ENCODE peak calls at places on chromosomes 4 and X, in five cellular contexts. J, U, W, Y and F are unnamed samples.

GRCh38 chr4:69038582-69038981 is 57.7 kb upstream of the UGT2B7 start:
- DNase-seq in W (no peak), J (peak; percentile 63), U (peak; percentile 42), Y (peak; percentile 39), F (peak; percentile 84)

GRCh38 chrX:124346877-124347241 is 496 bp downstream of the SH2D1A start:
- DNase-seq in Y (no peak), W (no peak), U (no peak), J (no peak), F (no peak)

GRCh38 chr4:55592014-55592413 is at the start of gene PDCL2:
- DNase-seq in U (no peak), W (no peak), J (no peak), Y (no peak), F (no peak)

GRCh38 chr4:57064120-57064519 is 46.1 kb downstream of the IGFBP7 start:
- DNase-seq in Y (no peak), J (no peak), U (no peak), W (no peak), F (peak; percentile 56)

GRCh38 chr4:19380600-19380999 is 871.1 kb upstream of the SLIT2 start:
- DNase-seq in U (peak; percentile 60), J (peak; percentile 56), Y (peak; percentile 14), W (no peak), F (peak; percentile 66)

GRCh38 chrX:16215660-16216059 is 48.4 kb downstream of the MAGEB17 start:
- DNase-seq in J (no peak), W (no peak), U (no peak), Y (no peak), F (no peak)

GRCh38 chrX:2819345-2820130 is 9.2 kb upstream of the GYG2 start:
- DNase-seq in J (peak; percentile 39), U (peak; percentile 49), W (peak; percentile 33), Y (peak; percentile 6), F (peak; percentile 11)

GRCh38 chr4:47567511-47567910 is 82.4 kb downstream of the ATP10D start:
- DNase-seq in U (no peak), W (no peak), J (peak; percentile 43), Y (no peak), F (peak; percentile 55)

GRCh38 chr4:54687887-54688841 is 30.4 kb downstream of the KIT start:
- DNase-seq in W (no peak), Y (no peak), J (peak; percentile 4), U (peak; percentile 82), F (no peak)

GRCh38 chrX:48911407-48912182 is at the start of gene SLC35A2:
- DNase-seq in Y (peak; percentile 66), U (peak; percentile 58), J (peak; percentile 64), W (peak; percentile 91), F (peak; percentile 78)

GRCh38 chr4:81040175-81040659 is 9.7 kb downstream of the BMP3 start:
- DNase-seq in U (peak; percentile 39), Y (peak; percentile 61), W (peak; percentile 40), J (peak; percentile 35), F (peak; percentile 38)

GRCh38 chr4:40918330-40918729 is 168.6 kb downstream of the NSUN7 start:
- DNase-seq in U (peak; percentile 87), W (no peak), J (peak; percentile 84), Y (peak; percentile 83), F (peak; percentile 34)

GRCh38 chrX:20352935-20353336 is 86.2 kb upstream of the RPS6KA3 start:
- DNase-seq in W (no peak), U (no peak), J (no peak), Y (no peak), F (no peak)

GRCh38 chr4:186201535-186202230 is 10.3 kb downstream of the CYP4V2 start:
- DNase-seq in J (peak; percentile 40), Y (peak; percentile 41), U (peak; percentile 27), W (peak; percentile 57), F (peak; percentile 33)

GRCh38 chr4:182062936-182063335 is 180.3 kb upstream of the TENM3 start:
- DNase-seq in J (peak; percentile 91), U (peak; percentile 82), W (peak; percentile 14), Y (peak; percentile 68), F (peak; percentile 84)

GRCh38 chrX:28884823-28885222 is 297.6 kb downstream of the IL1RAPL1 start:
- DNase-seq in Y (no peak), J (no peak), U (no peak), W (no peak), F (no peak)

GRCh38 chrX:71532078-71532752 is 689 bp upstream of the OGT start:
- DNase-seq in W (no peak), Y (peak; percentile 65), J (peak; percentile 66), U (peak; percentile 82), F (peak; percentile 65)

GRCh38 chr4:35300996-35301774 is 943.1 kb downstream of the ARAP2 start:
- DNase-seq in U (no peak), W (peak; percentile 20), Y (no peak), J (no peak), F (no peak)

GRCh38 chrX:153694687-153695270 is 7.1 kb downstream of the SLC6A8 start:
- DNase-seq in J (no peak), W (no peak), U (no peak), Y (no peak), F (no peak)

GRCh38 chr4:77092832-77093800 is 17.3 kb upstream of the CCNI start:
- DNase-seq in J (no peak), Y (no peak), U (peak; percentile 7), W (no peak), F (peak; percentile 90)

GRCh38 chr4:140243345-140243753 is 89.4 kb upstream of the MAML3 start:
- DNase-seq in U (no peak), W (peak; percentile 49), Y (no peak), J (no peak), F (no peak)

GRCh38 chr4:53596901-53597300 is 5.6 kb upstream of the LNX1 start:
- DNase-seq in J (no peak), U (no peak), W (no peak), Y (no peak), F (no peak)

GRCh38 chr4:52956691-52957090 is 94.6 kb downstream of the RASL11B start:
- DNase-seq in U (peak; percentile 29), J (peak; percentile 33), Y (no peak), W (no peak), F (no peak)

GRCh38 chr4:146245899-146246298 is 31.6 kb downstream of the REELD1 start:
- DNase-seq in W (no peak), J (no peak), U (no peak), Y (no peak), F (no peak)

GRCh38 chrX:21683910-21684309 is 25.8 kb upstream of the KLHL34 start:
- DNase-seq in W (no peak), J (peak; percentile 74), U (peak; percentile 67), Y (peak; percentile 18), F (no peak)

GRCh38 chr4:3706565-3707422 is 59.4 kb upstream of the ADRA2C start:
- DNase-seq in Y (no peak), U (no peak), W (no peak), J (no peak), F (no peak)

GRCh38 chrX:82816001-82816400 is 692.1 kb upstream of the POU3F4 start:
- DNase-seq in W (no peak), U (no peak), J (no peak), Y (no peak), F (no peak)

GRCh38 chr4:66404149-66404548 is 733.9 kb upstream of the EPHA5 start:
- DNase-seq in U (no peak), W (no peak), J (no peak), Y (no peak), F (no peak)

GRCh38 chrX:55088795-55089489 is at the start of gene PAGE2:
- DNase-seq in U (no peak), W (no peak), Y (no peak), J (no peak), F (no peak)

GRCh38 chr4:3673716-3674478 is 92.3 kb upstream of the ADRA2C start:
- DNase-seq in W (no peak), Y (no peak), J (no peak), U (no peak), F (no peak)

DNA sequence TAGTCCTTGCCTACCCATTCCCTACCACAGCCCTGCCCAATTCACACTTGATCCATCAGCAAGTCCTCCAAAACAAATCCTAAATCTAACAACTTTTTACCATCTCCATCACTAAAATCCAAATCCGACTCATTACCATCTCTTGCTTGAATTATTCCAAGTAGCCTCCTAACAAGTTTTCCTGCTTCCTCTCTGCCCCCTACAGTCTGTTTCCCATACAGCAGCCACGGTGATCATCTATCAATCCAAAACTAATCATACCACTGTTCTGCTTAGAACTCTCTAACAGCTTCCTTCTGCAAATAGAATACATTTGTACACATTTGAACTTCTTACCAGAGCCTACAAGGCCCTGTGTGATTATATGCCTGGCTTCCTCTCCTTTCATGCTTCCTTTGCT is 133.0 kb downstream of the SHROOM4 start:
- DNase-seq in U (no peak), W (no peak), Y (no peak), J (no peak), F (peak; percentile 22)
- TF ChIP-seq CTCF in U (peak; percentile 42), W (peak; percentile 52), Y (no peak), J (peak; percentile 21), F (peak; percentile 44)

DNA sequence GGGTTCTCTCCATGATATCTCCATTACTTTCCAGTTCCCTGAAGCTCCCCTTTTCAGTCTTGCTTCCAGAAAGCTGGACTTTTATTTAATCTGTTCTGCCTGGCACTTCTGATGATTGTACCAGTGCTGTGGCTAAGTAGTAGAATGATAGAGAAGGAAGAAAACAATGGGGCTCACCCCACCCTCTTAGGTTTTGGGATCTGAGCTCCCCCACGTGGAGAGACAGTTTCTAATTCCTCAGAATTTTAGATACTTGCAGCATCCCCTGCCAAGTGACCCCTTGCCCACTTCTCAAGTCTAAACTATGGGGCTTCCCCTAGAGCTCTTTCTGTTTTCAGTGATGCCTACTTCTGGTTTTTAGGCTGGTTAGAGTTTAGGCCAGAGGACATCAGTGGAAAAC is 73.9 kb downstream of the GC start:
- DNase-seq in Y (no peak), U (no peak), J (no peak), W (peak; percentile 14), F (peak; percentile 12)
- TF ChIP-seq CTCF in Y (peak; percentile 57), U (no peak), J (peak; percentile 23), W (peak; percentile 34), F (peak; percentile 10)

DNA sequence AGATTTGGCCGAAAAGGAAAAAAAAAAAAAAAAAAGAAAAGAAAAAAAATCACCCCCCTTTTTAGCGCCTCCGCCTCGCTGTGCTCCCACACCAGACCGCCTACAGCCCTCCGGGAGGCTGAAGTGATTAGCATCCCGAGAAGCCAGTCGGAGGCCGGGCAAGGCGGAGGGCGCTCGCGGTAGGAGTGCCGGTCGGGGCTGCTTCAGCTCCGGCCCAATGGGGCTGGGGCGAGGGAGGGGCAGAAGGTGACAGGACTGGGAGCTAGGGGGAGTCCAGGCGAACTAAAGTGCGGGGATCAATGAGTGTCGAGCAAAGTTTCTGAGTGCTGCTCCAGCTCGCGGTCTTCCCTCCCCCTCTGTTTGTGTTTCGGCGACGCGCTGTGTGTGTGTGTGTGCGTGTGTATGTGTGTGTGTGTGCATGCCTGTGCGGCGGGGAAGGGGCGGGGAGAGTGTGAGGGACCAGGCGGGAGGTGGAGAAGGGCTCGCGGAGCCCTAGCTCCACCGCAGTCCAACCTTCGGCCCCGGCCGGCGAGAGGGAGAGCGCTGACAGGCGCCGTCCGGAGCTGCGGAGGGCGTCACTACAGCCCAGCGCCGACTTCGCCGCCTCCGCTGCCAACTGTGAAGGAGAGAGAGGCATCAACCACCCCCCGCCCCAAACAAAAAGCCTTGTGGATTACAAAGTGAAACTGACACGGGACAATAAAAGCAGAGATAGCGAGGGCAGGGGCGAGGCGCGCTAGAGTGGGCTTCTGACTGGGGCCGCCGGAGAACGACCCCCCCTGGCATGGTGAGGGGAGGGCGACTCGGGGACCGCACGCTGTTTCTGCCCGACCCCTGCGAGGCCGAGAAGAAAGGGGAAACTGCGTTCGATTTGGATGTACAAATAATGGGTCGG is at the start of gene FAT4:
- DNase-seq in J (peak; percentile 97), Y (peak; percentile 99), U (peak; percentile 97), W (peak; percentile 97), F (peak; percentile 86)
- TF ChIP-seq CTCF in J (no peak), Y (peak; percentile 60), U (no peak), W (peak; percentile 14), F (peak; percentile 10)

GRCh38 chrX:65932173-65933084 is 107.5 kb downstream of the VSIG4 start:
- DNase-seq in Y (no peak), W (no peak), J (no peak), U (no peak), F (peak; percentile 92)
- TF ChIP-seq CTCF in Y (no peak), W (no peak), J (no peak), U (no peak), F (no peak)